ENCODE peak calls at places on chromosome 7, in five cellular contexts. B, J, Y, F and P are unnamed samples.

GRCh38 chr7:66110861-66111260 is 3.8 kb upstream of the CRCP start:
- DNase-seq in B (no peak), J (no peak), Y (no peak), F (no peak), P (peak; percentile 64)

GRCh38 chr7:87361320-87361719 is 15.9 kb downstream of the CROT start:
- DNase-seq in B (no peak), J (no peak), Y (no peak), F (no peak), P (no peak)

GRCh38 chr7:141640239-141640840 is 61.6 kb downstream of the DENND11 start:
- DNase-seq in B (no peak), J (no peak), Y (no peak), F (no peak), P (no peak)

GRCh38 chr7:118183254-118183585 is 744 bp upstream of the LSM8 start:
- DNase-seq in B (no peak), J (no peak), Y (no peak), F (peak; percentile 25), P (no peak)

GRCh38 chr7:140176811-140177702 is at the start of gene KDM7A:
- DNase-seq in B (peak; percentile 85), J (peak; percentile 95), Y (peak; percentile 84), F (peak; percentile 96), P (peak; percentile 73)

GRCh38 chr7:111753968-111754367 is 191.7 kb upstream of the IMMP2L start:
- DNase-seq in B (no peak), J (no peak), Y (no peak), F (no peak), P (no peak)

GRCh38 chr7:49403844-49404243 is 369.6 kb upstream of the VWC2 start:
- DNase-seq in B (no peak), J (no peak), Y (no peak), F (no peak), P (no peak)

GRCh38 chr7:427506-428103 is 92.0 kb downstream of the PDGFA start:
- DNase-seq in B (no peak), J (no peak), Y (no peak), F (no peak), P (no peak)

GRCh38 chr7:15225981-15226380 is 323.4 kb upstream of the DGKB start:
- DNase-seq in B (no peak), J (no peak), Y (no peak), F (no peak), P (no peak)

GRCh38 chr7:158782638-158783490 is 46.4 kb downstream of the ESYT2 start:
- DNase-seq in B (peak; percentile 65), J (peak; percentile 57), Y (peak; percentile 40), F (peak; percentile 30), P (peak; percentile 21)

GRCh38 chr7:353746-354325 is 63.9 kb downstream of the FOXL3 start:
- DNase-seq in B (peak; percentile 41), J (peak; percentile 64), Y (no peak), F (no peak), P (peak; percentile 48)

GRCh38 chr7:116616555-116617059 is 55.4 kb upstream of the MET start:
- DNase-seq in B (no peak), J (no peak), Y (no peak), F (no peak), P (no peak)

DNA sequence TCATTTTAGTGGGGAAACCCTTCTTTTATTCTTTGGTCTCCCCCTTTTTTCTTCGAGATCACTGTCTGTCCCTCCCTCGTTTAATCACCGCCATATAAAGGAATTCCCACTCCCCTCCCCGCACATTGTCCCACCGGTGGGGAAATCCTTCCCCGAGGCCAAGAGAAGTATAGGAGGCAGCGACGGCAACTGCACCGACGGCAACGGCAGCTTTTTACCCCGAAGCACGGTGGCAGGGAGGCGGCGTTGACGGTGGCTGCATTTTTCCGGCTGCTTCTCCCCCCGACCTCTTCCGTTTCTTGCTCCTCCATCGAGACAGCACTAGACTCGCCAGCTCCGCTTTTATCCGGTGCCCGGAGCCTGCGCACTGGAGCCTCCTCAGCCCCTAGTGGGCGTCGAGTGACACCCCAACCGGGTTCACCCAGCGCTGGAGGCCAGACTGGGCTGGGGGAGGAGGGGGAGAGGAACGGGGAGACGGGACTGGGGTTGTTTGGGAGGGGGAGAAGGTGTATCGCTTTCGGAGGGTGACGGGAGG is 655 bp upstream of the KMT2E start:
- DNase-seq in B (peak; percentile 94), J (peak; percentile 95), Y (peak; percentile 88), F (peak; percentile 95), P (peak; percentile 87)
- TF ChIP-seq CTCF in B (peak; percentile 74), J (peak; percentile 45), Y (peak; percentile 56), F (peak; percentile 70), P (no peak)

GRCh38 chr7:23804707-23805106 is 94.7 kb downstream of the STK31 start:
- DNase-seq in B (no peak), J (no peak), Y (no peak), F (no peak), P (no peak)

GRCh38 chr7:23808421-23808820 is 98.4 kb downstream of the STK31 start:
- DNase-seq in B (no peak), J (no peak), Y (no peak), F (no peak), P (no peak)

DNA sequence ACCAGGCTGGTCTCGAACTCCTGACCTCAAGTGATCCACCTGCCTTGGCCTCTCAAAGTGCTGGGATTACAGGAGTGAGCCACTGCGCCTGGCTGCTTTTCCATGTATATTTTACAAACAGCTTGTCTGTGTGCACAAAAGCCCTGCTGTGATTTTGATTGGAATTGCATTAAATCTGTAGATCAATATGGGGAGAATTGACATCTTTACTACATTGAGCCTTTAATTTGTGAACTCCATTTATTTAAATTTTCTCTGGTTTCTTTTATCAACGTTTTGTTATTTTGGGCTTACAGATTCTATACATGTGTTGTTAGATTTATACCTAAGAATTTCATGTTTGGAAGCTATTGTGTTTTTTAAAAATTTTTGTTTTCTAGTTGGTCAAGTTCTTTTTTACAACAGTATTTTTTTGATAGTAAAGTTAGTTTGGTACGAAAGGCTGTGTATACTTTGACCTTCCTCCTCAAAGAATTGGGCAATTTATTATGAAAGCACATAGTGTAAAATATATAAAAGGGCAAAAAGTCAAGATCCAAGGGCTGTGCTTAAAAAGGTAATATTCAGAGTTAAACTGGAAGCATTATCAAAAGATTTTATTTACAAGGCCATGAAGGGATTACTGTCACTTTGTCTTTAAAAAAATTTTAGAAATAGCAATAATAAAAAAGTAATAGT is 92.8 kb downstream of the STK31 start:
- DNase-seq in B (no peak), J (no peak), Y (no peak), F (no peak), P (no peak)
- H3K27ac ChIP-seq in B (no peak overlapping the region), J (no peak overlapping the region), Y (no peak overlapping the region), F (peak overlapping the region; percentile 75), P (no peak overlapping the region)

DNA sequence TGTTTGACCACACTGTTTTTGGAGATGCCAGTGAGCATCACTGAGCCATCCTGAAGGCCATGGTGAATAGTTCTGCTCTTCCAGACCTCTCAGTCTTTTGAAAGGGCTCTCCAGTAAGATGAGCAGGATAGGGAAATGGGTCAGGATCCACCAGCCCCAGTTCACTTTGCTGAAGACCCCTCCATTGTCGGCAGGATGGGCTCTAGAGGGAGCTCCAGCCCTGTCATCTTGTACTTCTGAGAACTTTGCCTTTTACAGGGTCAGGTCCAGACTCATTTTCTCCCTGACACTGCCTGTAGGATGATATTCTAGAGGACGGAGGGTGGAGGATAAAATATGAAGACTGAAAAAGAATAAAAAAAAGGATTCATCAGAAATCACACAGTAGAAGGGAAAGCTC is 13.1 kb downstream of the LHFPL3 start:
- DNase-seq in B (no peak), J (no peak), Y (no peak), F (peak; percentile 44), P (no peak)
- TF ChIP-seq CTCF in B (no peak), J (no peak), Y (no peak), F (peak; percentile 47), P (no peak)

GRCh38 chr7:92623544-92623943 is 33.4 kb upstream of the FAM133B start:
- DNase-seq in B (no peak), J (no peak), Y (no peak), F (no peak), P (no peak)

GRCh38 chr7:92621641-92622429 is 31.6 kb upstream of the FAM133B start:
- DNase-seq in B (no peak), J (no peak), Y (no peak), F (no peak), P (no peak)

GRCh38 chr7:92624298-92624996 is 34.3 kb upstream of the FAM133B start:
- DNase-seq in B (no peak), J (no peak), Y (no peak), F (no peak), P (no peak)

GRCh38 chr7:92622680-92623079 is 32.5 kb upstream of the FAM133B start:
- DNase-seq in B (no peak), J (no peak), Y (no peak), F (no peak), P (no peak)

GRCh38 chr7:92621026-92621540 is 30.9 kb upstream of the FAM133B start:
- DNase-seq in B (peak; percentile 61), J (peak; percentile 27), Y (no peak), F (peak; percentile 40), P (peak; percentile 41)
- H3K27ac ChIP-seq in B (no peak overlapping the region), J (peak overlapping the region; percentile 1), Y (peak overlapping the region; percentile 1), F (no peak overlapping the region), P (no peak overlapping the region)

GRCh38 chr7:98266840-98267239 is 14.6 kb upstream of the BRI3 start:
- DNase-seq in B (no peak), J (no peak), Y (no peak), F (no peak), P (no peak)
- TF ChIP-seq CTCF in B (no peak), J (peak; percentile 20), Y (no peak), F (peak; percentile 14), P (peak; percentile 36)

GRCh38 chr7:23298885-23299769 is at the start of gene MALSU1:
- DNase-seq in B (peak; percentile 97), J (peak; percentile 97), Y (peak; percentile 96), F (peak; percentile 94), P (peak; percentile 93)

GRCh38 chr7:23295401-23295697 is 3.8 kb upstream of the MALSU1 start:
- DNase-seq in B (no peak), J (no peak), Y (no peak), F (no peak), P (no peak)

GRCh38 chr7:23299770-23300300 is 696 bp downstream of the MALSU1 start:
- DNase-seq in B (no peak), J (no peak), Y (no peak), F (peak; percentile 21), P (peak; percentile 19)

GRCh38 chr7:23294549-23295400 is 4.4 kb upstream of the MALSU1 start:
- DNase-seq in B (no peak), J (no peak), Y (no peak), F (no peak), P (no peak)

GRCh38 chr7:23298141-23298851 is 843 bp upstream of the MALSU1 start:
- DNase-seq in B (peak; percentile 20), J (no peak), Y (no peak), F (no peak), P (peak; percentile 39)
- H3K27ac ChIP-seq in B (peak overlapping the region; percentile 78), J (peak overlapping the region; percentile 86), Y (peak overlapping the region; percentile 86), F (peak overlapping the region; percentile 62), P (peak overlapping the region; percentile 90)

GRCh38 chr7:132113536-132114409 is 462.5 kb downstream of the PLXNA4 start:
- DNase-seq in B (peak; percentile 9), J (no peak), Y (no peak), F (peak; percentile 42), P (no peak)
- TF ChIP-seq CTCF in B (no peak), J (no peak), Y (no peak), F (peak; percentile 50), P (no peak)